ENCODE peak calls at places on chromosomes 5 and 9, in six cellular contexts. M is SK-N-SH; C is heart left ventricle; U is Peyer's patch; D is CD8-positive, alpha-beta memory T cell; S is upper lobe of right lung. A is an unnamed sample. For H3K27me3, the result is how much of the 10 kb centered on the place peaks cover.

GRCh38 chr5:52725065-52725746 is 62.5 kb upstream of the ITGA1 start:
- DNase-seq in C (no peak), M (no peak), S (no peak), D (peak), U (peak), A (peak)

GRCh38 chr5:103110403-103110802 is 9.5 kb downstream of the GIN1 start:
- DNase-seq in U (no peak), C (no peak), S (no peak), D (no peak), M (no peak), A (no peak)

GRCh38 chr9:34686231-34686630 is 4.8 kb downstream of the CCL19 start:
- DNase-seq in U (no peak), M (no peak), D (no peak), S (no peak), C (no peak), A (no peak)

GRCh38 chr5:110681953-110682352 is 44.5 kb downstream of the TMEM232 start:
- DNase-seq in U (no peak), C (no peak), D (no peak), M (no peak), S (no peak), A (no peak)

GRCh38 chr5:11385901-11386293 is 518.3 kb downstream of the CTNND2 start:
- DNase-seq in D (no peak), C (no peak), U (no peak), S (no peak), M (no peak), A (no peak)

GRCh38 chr5:72281764-72282499 is 38.1 kb downstream of the MRPS27 start:
- DNase-seq in C (no peak), U (no peak), S (no peak), D (no peak), M (peak), A (no peak)

GRCh38 chr9:3467593-3468219 is 58.1 kb downstream of the RFX3 start:
- DNase-seq in C (peak), M (peak), S (no peak), U (peak), D (peak), A (peak)

GRCh38 chr5:126124706-126125345 is 298.4 kb upstream of the GRAMD2B start:
- DNase-seq in S (no peak), C (no peak), M (no peak), U (no peak), D (no peak), A (no peak)

GRCh38 chr5:56110646-56111403 is 116.1 kb upstream of the IL6ST start:
- DNase-seq in S (no peak), U (no peak), C (no peak), D (no peak), M (no peak), A (no peak)

GRCh38 chr5:168302785-168303184 is 11.3 kb downstream of the WWC1 start:
- DNase-seq in D (no peak), M (no peak), C (no peak), U (no peak), S (no peak), A (no peak)

GRCh38 chr9:26245072-26245471 is 566.8 kb upstream of the TUSC1 start:
- DNase-seq in U (no peak), C (no peak), S (no peak), M (no peak), D (no peak), A (no peak)

GRCh38 chr5:139360384-139360783 is 18.7 kb downstream of the PAIP2 start:
- DNase-seq in M (no peak), D (no peak), C (no peak), U (no peak), S (no peak), A (no peak)

GRCh38 chr5:150057511-150057910 is 28.8 kb downstream of the CSF1R start:
- DNase-seq in M (no peak), D (no peak), S (no peak), C (no peak), U (no peak), A (no peak)
- H3K27ac ChIP-seq in M (peak), D (no peak), S (no peak), C (no peak), U (no peak), A (no peak)

GRCh38 chr5:142820447-142820846 is 50.3 kb downstream of the ARHGAP26 start:
- DNase-seq in M (no peak), U (no peak), D (no peak), S (no peak), C (no peak), A (no peak)

GRCh38 chr5:142819816-142820215 is 49.6 kb downstream of the ARHGAP26 start:
- DNase-seq in M (no peak), U (no peak), C (no peak), D (no peak), S (no peak), A (no peak)

GRCh38 chr5:142823176-142823575 is 53.0 kb downstream of the ARHGAP26 start:
- DNase-seq in C (no peak), M (no peak), U (no peak), D (no peak), S (no peak), A (no peak)

GRCh38 chr5:142821027-142821732 is 51.0 kb downstream of the ARHGAP26 start:
- DNase-seq in S (no peak), U (no peak), C (no peak), M (no peak), D (no peak), A (no peak)

DNA sequence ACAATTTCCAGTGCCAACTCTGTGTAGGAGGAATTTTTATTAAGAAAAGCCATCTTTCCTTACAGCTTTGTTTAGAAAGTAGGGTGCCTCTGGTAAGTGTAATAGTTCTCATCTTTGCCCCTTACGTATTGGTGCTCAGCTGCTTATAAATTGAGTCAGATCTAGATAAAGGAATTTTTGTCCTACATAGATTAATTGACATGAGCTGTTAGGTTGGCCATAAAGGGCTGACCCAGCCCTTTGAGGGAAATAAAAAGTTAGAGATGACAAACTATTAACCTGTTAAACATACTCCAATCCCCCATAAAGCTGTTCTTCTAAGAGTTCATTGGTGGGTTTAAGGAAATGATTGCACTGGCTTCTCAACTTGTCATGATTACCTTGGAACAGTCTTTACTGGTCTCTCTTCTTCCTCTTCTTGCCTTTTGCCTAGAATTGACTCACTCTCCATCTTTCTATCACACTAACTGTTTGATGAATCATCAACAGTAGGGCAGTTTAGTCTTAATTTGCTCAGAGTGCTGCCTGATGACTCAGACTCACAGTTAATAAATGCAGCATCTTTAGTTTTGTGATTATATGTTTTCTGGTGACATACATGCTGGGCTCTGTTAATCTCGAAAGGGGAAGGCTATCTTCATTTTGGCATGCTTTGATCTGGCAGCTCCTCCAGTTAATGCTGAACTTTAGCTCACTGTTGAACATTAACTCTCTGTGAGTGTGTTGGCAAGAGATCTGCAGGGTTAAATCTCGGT is 51.7 kb downstream of the ARHGAP26 start:
- DNase-seq in C (no peak), S (no peak), D (no peak), M (no peak), U (no peak), A (no peak)
- H3K4me3 ChIP-seq in C (no peak), S (no peak), D (no peak), M (no peak), U (no peak), A (no peak)

GRCh38 chr5:93585054-93585751 is 2.2 kb downstream of the NR2F1 start:
- DNase-seq in M (peak), D (no peak), U (no peak), C (no peak), S (no peak), A (no peak)

GRCh38 chr5:93585753-93586385 is 2.8 kb downstream of the NR2F1 start:
- DNase-seq in U (no peak), M (peak), S (no peak), C (no peak), D (no peak), A (no peak)

GRCh38 chr5:93583799-93584530 is 943 bp downstream of the NR2F1 start:
- DNase-seq in U (no peak), C (no peak), D (peak), S (no peak), M (peak), A (no peak)

GRCh38 chr5:93583525-93583798 is 440 bp downstream of the NR2F1 start:
- DNase-seq in M (no peak), D (no peak), C (no peak), S (no peak), U (no peak), A (no peak)

GRCh38 chr5:93584531-93585053 is 1.6 kb downstream of the NR2F1 start:
- DNase-seq in C (no peak), U (no peak), M (peak), S (no peak), D (no peak), A (no peak)
- H3K27me3 ChIP-seq in C (half or more), U (under half), M (under half), S (half or more), D (half or more), A (under half)

DNA sequence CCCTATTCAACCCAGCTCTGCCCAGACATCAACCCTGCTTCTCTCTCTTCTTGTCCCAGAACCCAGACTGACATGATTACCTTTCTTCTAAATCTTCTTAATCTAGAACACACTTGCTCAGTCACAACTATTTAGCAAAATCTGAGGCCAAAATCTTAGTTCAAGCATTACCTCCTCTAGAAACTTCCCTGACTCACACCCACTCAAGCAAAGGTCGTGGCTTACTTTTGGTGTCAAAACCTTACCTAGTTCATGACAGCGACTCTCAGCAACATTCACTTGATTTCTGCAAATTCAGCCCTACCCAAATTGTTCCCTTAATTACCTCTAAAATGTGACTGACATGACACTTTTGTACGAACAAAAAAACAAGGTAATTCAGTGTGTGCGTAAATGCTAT is 130.2 kb downstream of the TLE1 start:
- DNase-seq in U (no peak), S (no peak), D (no peak), C (no peak), M (no peak), A (no peak)
- H3K27ac ChIP-seq in U (peak), S (no peak), D (no peak), C (no peak), M (peak), A (no peak)

GRCh38 chr9:88534456-88535225 is at the start of gene NXNL2:
- DNase-seq in D (no peak), M (peak), U (peak), C (peak), S (peak), A (peak)

GRCh38 chr9:88536951-88537742 is 2.2 kb downstream of the NXNL2 start:
- DNase-seq in U (no peak), C (no peak), M (no peak), S (no peak), D (no peak), A (no peak)

GRCh38 chr9:88535932-88536324 is 950 bp downstream of the NXNL2 start:
- DNase-seq in C (peak), S (no peak), D (no peak), U (no peak), M (no peak), A (no peak)

GRCh38 chr9:88533951-88534455 is 975 bp upstream of the NXNL2 start:
- DNase-seq in D (no peak), C (no peak), U (no peak), M (no peak), S (peak), A (peak)

GRCh38 chr9:88535226-88535931 is 401 bp downstream of the NXNL2 start:
- DNase-seq in U (no peak), C (peak), D (no peak), S (peak), M (peak), A (peak)
- H3K4me3 ChIP-seq in U (peak), C (peak), D (peak), S (peak), M (peak), A (no peak)

DNA sequence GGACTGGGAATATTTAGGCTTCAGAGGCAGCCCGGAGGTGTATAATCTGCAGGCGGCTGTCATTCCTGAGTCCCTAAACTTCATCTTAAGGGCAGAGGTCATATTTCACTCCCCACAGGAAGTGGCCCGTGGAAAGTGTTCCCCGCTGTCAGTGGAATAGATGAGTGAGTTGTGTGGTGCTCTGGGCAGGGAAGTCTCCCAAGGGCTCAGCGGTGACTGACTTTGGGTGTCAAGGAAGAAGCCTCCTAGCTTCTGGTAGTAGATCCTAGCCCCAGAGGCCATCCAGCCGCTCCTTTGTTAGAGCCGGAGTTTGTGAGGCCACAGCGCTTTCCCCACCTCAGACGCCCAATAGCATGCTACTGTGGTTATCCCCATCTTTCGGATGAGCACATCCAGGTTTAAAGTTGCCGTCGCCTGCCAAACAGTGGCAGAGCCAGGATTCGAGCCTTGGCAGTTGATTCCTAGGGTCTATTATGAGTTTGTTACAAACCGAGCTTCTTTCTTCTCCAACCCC is 38.9 kb upstream of the TIFAB start:
- DNase-seq in S (no peak), C (no peak), U (no peak), D (no peak), M (no peak), A (no peak)
- H3K27me3 ChIP-seq in S (half or more), C (half or more), U (under half), D (under half), M (under half), A (under half)

GRCh38 chr9:131651599-131651998 is 88.3 kb downstream of the RAPGEF1 start:
- DNase-seq in U (no peak), M (no peak), D (no peak), C (no peak), S (no peak), A (peak)
- H3K27ac ChIP-seq in U (no peak), M (no peak), D (no peak), C (no peak), S (peak), A (no peak)

GRCh38 chr5:180208038-180208434 is 975 bp downstream of the RASGEF1C start:
- DNase-seq in S (peak), U (no peak), C (peak), M (no peak), D (no peak), A (no peak)
- H3K4me3 ChIP-seq in S (no peak), U (peak), C (peak), M (no peak), D (no peak), A (no peak)

DNA sequence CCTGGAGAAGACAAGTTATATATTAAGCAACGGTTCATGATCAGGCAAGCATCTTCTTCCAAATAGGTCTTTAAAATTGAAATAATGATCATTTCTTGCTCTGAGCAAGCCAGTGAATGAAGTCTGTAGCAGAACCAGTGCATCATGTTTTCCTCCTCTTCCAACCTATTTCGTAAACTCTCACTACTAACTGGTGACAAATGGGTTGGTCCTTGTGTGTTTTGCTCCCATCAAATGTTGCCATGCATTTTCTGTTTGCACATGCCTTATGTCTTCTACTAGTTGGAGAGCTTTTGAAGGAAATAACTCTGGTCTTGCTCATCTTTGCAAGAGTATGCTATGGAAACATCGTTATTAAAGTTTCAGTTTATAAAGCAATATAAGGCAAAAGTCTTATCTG is 37.2 kb upstream of the SPDL1 start:
- DNase-seq in D (no peak), U (no peak), C (no peak), M (no peak), S (no peak), A (no peak)
- H3K27me3 ChIP-seq in D (under half), U (under half), C (under half), M (under half), S (under half), A (under half)

GRCh38 chr5:156271569-156271968 is 55.4 kb upstream of the SGCD start:
- DNase-seq in D (no peak), U (no peak), M (no peak), S (no peak), C (no peak), A (no peak)
- H3K27ac ChIP-seq in D (no peak), U (no peak), M (no peak), S (no peak), C (peak), A (no peak)

A was measured in CD4-positive, CD25-positive, alpha-beta regulatory T cell.